ENCODE peak calls at places on chromosomes 3 and 15, in four cellular contexts. W is activated CD8-positive, alpha-beta memory T cell treated with anti-CD3 and anti-CD28 coated beads, Interleukin-2, amount 50 U/mL, for 4 hours; Q is iPS DF 6.9; J is activated effector memory CD4-positive, alpha-beta T cell treated with anti-CD3 and anti-CD28 coated beads, Interleukin-2, amount 50 U/mL, for 16 hours. F is an unnamed sample.

GRCh38 chr3:127170794-127171193 is 22.1 kb upstream of the PRR23E start:
- DNase-seq in J (peak), Q (no peak), W (no peak), F (no peak)

GRCh38 chr15:62739082-62739481 is 303.5 kb upstream of the TPM1 start:
- DNase-seq in W (no peak), J (no peak), Q (no peak), F (no peak)

GRCh38 chr3:12629560-12629959 is 34.4 kb downstream of the RAF1 start:
- DNase-seq in W (no peak), Q (no peak), J (no peak), F (no peak)

GRCh38 chr3:168951884-168952283 is 711.6 kb downstream of the MECOM start:
- DNase-seq in W (no peak), J (no peak), Q (no peak), F (no peak)

GRCh38 chr3:50436063-50436674 is 67.3 kb downstream of the CACNA2D2 start:
- DNase-seq in J (peak), Q (peak), W (peak), F (peak)

GRCh38 chr15:58307313-58307961 is 124.4 kb upstream of the LIPC start:
- DNase-seq in W (no peak), Q (no peak), J (no peak), F (no peak)

GRCh38 chr15:52124270-52124878 is 11.8 kb upstream of the BCL2L10 start:
- DNase-seq in Q (no peak), J (no peak), W (no peak), F (no peak)

GRCh38 chr3:49750056-49750455 is 26.3 kb upstream of the GMPPB start:
- DNase-seq in W (no peak), Q (no peak), J (no peak), F (no peak)

GRCh38 chr3:130386604-130387263 is 41.3 kb downstream of the COL6A5 start:
- DNase-seq in W (no peak), J (no peak), Q (no peak), F (no peak)

GRCh38 chr3:64924961-64925360 is 237.2 kb upstream of the ADAMTS9 start:
- DNase-seq in Q (no peak), W (no peak), J (no peak), F (no peak)

GRCh38 chr3:125075738-125076137 is 19.9 kb upstream of the HEG1 start:
- DNase-seq in W (no peak), Q (no peak), J (no peak), F (no peak)

GRCh38 chr3:78754066-78754743 is 1013.6 kb downstream of the ROBO1 start:
- DNase-seq in W (no peak), Q (no peak), J (no peak), F (no peak)

GRCh38 chr3:56233742-56234141 is 234.5 kb downstream of the ERC2 start:
- DNase-seq in J (no peak), Q (no peak), W (no peak), F (no peak)

GRCh38 chr3:61638721-61639120 is 77.3 kb downstream of the PTPRG start:
- DNase-seq in J (no peak), W (no peak), Q (no peak), F (no peak)

GRCh38 chr3:2511356-2511755 is 412.7 kb downstream of the CNTN4 start:
- DNase-seq in W (no peak), Q (no peak), J (no peak), F (peak)